ENCODE peak calls at places on chromosomes 1 and 21, in five cellular contexts. G, V, X, T and D are unnamed samples.

GRCh38 chr1:201310986-201311355 is 27.7 kb downstream of the PKP1 start:
- DNase-seq in T (no peak), X (no peak), G (peak), V (no peak), D (no peak)

GRCh38 chr1:117275055-117275454 is 64.3 kb upstream of the VTCN1 start:
- DNase-seq in T (no peak), G (no peak), V (no peak), X (no peak), D (no peak)

GRCh38 chr1:178438432-178438831 is 58.3 kb downstream of the CLEC20A start:
- DNase-seq in V (no peak), X (no peak), T (no peak), G (no peak), D (no peak)

GRCh38 chr1:237043846-237044636 is 2.1 kb downstream of the RYR2 start:
- DNase-seq in G (no peak), X (no peak), T (no peak), V (no peak), D (no peak)

GRCh38 chr1:212777166-212777565 is 14.4 kb downstream of the NSL1 start:
- DNase-seq in X (no peak), T (no peak), V (no peak), G (no peak), D (no peak)

GRCh38 chr1:54170961-54171460 is 18.2 kb upstream of the CDCP2 start:
- DNase-seq in V (no peak), T (no peak), G (no peak), X (no peak), D (no peak)

GRCh38 chr1:243738020-243738419 is 112.0 kb downstream of the AKT3 start:
- DNase-seq in V (no peak), T (no peak), X (no peak), G (no peak), D (no peak)

GRCh38 chr1:29805122-29805895 is 569.0 kb downstream of the PTPRU start:
- DNase-seq in X (no peak), V (no peak), G (no peak), T (no peak), D (no peak)

GRCh38 chr1:56992318-56993136 is 26.7 kb upstream of the C8B start:
- DNase-seq in V (no peak), G (no peak), X (no peak), T (no peak), D (no peak)

GRCh38 chr21:42787613-42788012 is 91.7 kb downstream of the WDR4 start:
- DNase-seq in T (no peak), V (no peak), X (no peak), G (no peak), D (no peak)

GRCh38 chr1:99852648-99853047 is 2.5 kb downstream of the AGL start:
- DNase-seq in T (no peak), X (no peak), V (no peak), G (no peak), D (no peak)

GRCh38 chr1:99849744-99850457 is at the start of gene AGL:
- DNase-seq in V (peak), X (peak), T (peak), G (peak), D (peak)

GRCh38 chr1:99850458-99850974 is 355 bp downstream of the AGL start:
- DNase-seq in X (no peak), T (no peak), V (no peak), G (no peak), D (no peak)

GRCh38 chr1:99849413-99849743 is 783 bp upstream of the AGL start:
- DNase-seq in X (peak), V (no peak), G (peak), T (peak), D (no peak)

GRCh38 chr1:99851850-99852454 is 1.8 kb downstream of the AGL start:
- DNase-seq in T (no peak), X (no peak), V (no peak), G (no peak), D (no peak)
- TF ChIP-seq CTCF in T (no peak), X (no peak), V (no peak), G (no peak), D (no peak)

GRCh38 chr1:159992161-159992560 is 38.1 kb upstream of the SLAMF9 start:
- DNase-seq in G (no peak), T (no peak), X (no peak), V (no peak), D (no peak)
- TF ChIP-seq JUN in G (no peak), T (no peak), X (no peak), V (no peak), D (no peak)

DNA sequence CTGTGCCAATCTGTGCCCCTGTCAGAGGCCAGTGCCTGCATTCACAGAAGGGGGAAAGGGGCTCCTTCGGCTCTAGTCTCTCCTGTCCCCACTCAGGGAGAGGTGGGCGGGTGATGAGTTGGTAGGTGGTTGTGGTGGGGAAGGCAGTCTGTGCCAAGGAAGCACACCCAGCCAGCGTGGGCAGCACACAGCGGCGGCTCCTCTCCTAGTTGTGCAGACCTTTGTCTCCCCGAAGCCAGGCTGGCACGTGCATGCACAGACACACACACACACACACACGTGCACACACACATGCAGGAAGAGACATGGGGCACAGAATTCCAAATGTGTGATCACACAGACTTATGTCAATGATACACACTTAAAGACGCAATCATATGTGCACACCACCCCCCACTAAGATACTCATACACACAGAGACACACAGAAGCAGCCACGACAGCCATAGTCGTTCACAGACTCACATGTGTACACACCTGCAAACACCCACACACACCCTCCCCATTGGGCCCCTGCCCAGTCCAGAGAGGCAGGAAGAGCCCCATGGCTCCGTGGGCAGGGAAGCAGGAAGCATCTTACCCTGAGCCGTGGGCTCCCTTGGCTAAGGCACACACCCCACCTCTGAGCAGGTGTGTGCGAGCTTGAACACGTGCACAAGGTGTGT is 16.4 kb downstream of the RIMS3 start:
- DNase-seq in T (no peak), G (no peak), V (no peak), X (no peak), D (no peak)
- H3K4me3 ChIP-seq in T (no peak), G (no peak), V (no peak), X (no peak), D (no peak)

GRCh38 chr21:31511258-31511657 is 148.2 kb upstream of the SOD1 start:
- DNase-seq in T (no peak), V (no peak), G (no peak), X (no peak), D (no peak)

GRCh38 chr21:31505975-31506374 is 153.5 kb upstream of the SOD1 start:
- DNase-seq in X (no peak), G (no peak), T (no peak), V (no peak), D (no peak)

GRCh38 chr21:31514598-31514997 is 144.9 kb upstream of the SOD1 start:
- DNase-seq in X (no peak), G (no peak), T (no peak), V (no peak), D (no peak)

GRCh38 chr21:31503939-31504338 is 155.6 kb upstream of the SOD1 start:
- DNase-seq in X (no peak), T (no peak), G (no peak), V (no peak), D (no peak)

DNA sequence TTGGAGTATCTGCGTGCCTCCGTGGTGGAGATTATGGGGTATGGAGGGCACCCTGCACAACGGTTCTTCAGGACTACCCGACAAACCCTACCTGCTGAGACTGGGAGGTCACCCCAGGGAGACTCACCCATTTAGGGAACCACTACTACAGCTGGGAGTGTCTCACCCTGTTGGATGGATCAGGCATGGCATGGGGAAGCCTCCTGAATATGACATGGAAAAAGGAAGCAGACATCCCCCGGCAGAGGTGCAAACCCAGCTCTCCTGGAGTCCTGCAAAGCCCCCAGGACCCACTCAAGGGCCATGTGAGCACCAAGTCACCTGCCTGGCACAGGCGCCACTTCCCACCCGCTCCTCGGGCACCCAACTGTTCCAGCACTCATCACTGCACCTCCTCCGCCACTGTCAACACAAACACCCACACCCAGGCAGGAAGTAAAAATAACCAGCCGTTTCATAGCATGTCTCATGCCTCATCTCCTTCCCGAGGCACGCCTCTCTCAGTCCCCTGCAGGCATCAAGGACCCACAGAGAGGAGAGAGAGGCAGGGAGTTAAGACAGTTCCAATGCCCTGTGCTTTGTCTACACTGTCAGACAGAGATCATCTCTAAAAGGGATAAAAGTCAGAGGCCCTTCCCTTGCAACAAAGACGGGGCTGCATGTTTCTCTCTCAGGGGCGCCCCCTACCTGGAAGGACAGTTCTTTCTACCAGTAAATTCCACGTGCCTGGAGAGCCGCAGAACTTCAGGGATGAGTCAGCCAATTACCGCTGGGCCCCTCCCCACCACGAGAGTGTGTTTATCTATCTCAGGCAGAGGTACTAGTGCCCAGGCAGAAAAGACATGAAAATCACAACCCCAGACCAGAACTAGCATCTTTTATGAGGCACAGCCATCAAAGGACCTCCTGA is 150.1 kb upstream of the SOD1 start:
- DNase-seq in X (peak), G (peak), V (no peak), T (peak), D (no peak)
- TF ChIP-seq CTCF in X (peak), G (peak), V (peak), T (peak), D (no peak)

GRCh38 chr1:5748286-5749225 is 243.7 kb downstream of the NPHP4 start:
- DNase-seq in V (no peak), T (no peak), X (no peak), G (no peak), D (no peak)
- TF ChIP-seq JUN in V (no peak), T (no peak), X (no peak), G (no peak), D (no peak)

GRCh38 chr1:156122519-156123355 is 8.2 kb downstream of the LMNA start:
- DNase-seq in G (peak), X (peak), T (peak), V (no peak), D (peak)

GRCh38 chr1:156126043-156126700 is 11.7 kb downstream of the LMNA start:
- DNase-seq in X (peak), V (no peak), G (peak), T (peak), D (peak)

GRCh38 chr1:156123356-156124196 is 9.1 kb downstream of the LMNA start:
- DNase-seq in X (peak), G (peak), T (peak), V (no peak), D (peak)

GRCh38 chr1:156126701-156127534 is 12.4 kb downstream of the LMNA start:
- DNase-seq in G (peak), X (peak), V (no peak), T (no peak), D (peak)

GRCh38 chr1:156124557-156125483 is 10.3 kb downstream of the LMNA start:
- DNase-seq in T (no peak), X (no peak), V (no peak), G (peak), D (no peak)
- H3K4me3 ChIP-seq in T (no peak), X (no peak), V (no peak), G (no peak), D (no peak)

GRCh38 chr21:23638131-23638530 is 1969.2 kb downstream of the MRPL39 start:
- DNase-seq in T (no peak), G (no peak), V (no peak), X (no peak), D (no peak)

GRCh38 chr21:23633447-23633846 is 1973.8 kb downstream of the MRPL39 start:
- DNase-seq in X (no peak), V (no peak), T (no peak), G (no peak), D (no peak)
- TF ChIP-seq CTCF in X (no peak), V (no peak), T (no peak), G (no peak), D (no peak)

GRCh38 chr1:9626201-9626608 is 25.3 kb upstream of the PIK3CD start:
- DNase-seq in V (no peak), G (no peak), T (no peak), X (no peak), D (no peak)

GRCh38 chr1:9629445-9630201 is 21.9 kb upstream of the PIK3CD start:
- DNase-seq in T (no peak), V (no peak), G (no peak), X (no peak), D (no peak)

GRCh38 chr1:9630331-9631081 is 21.0 kb upstream of the PIK3CD start:
- DNase-seq in V (no peak), X (no peak), G (no peak), T (no peak), D (no peak)

GRCh38 chr1:9631613-9632012 is 19.9 kb upstream of the PIK3CD start:
- DNase-seq in X (no peak), T (no peak), V (no peak), G (no peak), D (no peak)

DNA sequence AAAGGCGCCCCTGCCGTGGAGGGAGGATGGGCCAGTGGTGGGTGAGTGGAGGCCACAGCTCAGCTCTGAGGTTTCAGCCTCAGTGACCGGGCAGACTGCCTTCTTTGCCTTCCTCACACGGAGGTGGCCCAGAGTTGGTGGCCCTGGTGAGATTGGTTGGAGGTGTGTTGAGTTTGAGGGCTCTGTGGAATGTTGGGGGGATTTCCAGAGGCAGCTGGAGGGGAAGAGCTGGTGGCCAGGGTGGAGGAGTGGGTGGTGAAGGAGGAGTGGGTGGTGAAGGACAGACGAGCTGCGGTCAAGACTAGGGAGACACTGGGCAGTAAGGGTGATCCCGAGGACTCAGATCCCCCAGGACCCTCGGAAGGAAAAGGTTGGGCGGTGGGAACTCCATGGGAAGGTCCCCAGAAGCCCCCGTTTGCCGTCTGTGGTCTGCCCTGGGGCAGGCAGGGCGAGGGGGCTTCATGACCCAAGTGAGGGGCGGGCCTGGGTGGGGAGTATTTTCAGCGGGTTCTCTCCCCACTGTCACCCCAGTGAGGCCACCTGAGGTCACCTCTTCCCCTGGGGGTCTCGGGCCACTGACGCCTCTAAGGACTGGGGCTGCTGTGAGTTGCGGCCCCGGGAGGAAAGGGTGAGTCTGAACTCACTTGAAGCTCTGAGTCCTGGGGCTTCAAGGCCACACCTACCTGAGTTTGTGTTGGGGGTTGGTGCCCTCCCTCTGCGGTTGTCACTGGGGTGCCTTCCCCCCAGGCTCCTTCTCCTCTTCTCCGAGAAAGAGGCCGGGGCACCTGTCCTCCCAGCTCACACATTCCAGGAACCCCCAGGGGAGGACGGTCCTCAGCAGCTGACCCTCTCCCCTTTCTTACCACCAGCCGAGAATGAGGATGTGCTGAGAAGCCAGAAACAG is 22.7 kb upstream of the PIK3CD start:
- DNase-seq in T (no peak), G (no peak), X (no peak), V (no peak), D (no peak)
- TF ChIP-seq JUN in T (no peak), G (no peak), X (no peak), V (no peak), D (no peak)

DNA sequence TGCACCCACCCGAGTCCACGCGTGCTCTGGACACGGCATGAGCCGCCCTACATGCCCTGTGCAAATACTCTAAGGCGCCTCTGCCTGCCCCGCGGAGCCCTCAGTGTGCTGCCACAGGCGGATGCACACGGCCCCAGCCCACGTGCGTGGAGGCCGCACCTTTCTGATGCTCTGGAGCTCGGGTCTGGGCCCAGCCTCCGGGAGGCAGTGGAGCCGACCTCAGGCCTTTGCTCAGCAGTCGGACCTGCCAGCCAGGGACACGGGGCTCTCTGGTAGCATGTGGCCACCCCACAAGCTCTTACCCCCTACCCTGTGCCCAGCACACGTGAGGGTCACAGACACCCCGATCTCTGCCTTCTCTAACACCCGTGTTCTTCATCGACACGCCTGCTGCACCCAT is 2.1 kb downstream of the TMEM240 start:
- DNase-seq in X (no peak), T (no peak), V (no peak), G (no peak), D (no peak)
- H3K4me3 ChIP-seq in X (no peak), T (no peak), V (no peak), G (no peak), D (no peak)